ENCODE peak calls at places on chromosomes 13 and 19, in ten cellular contexts. C, F, Z, P, J, A, G, Q, X and H are unnamed samples.

GRCh38 chr13:85528578-85529215 is 270.5 kb downstream of the SLITRK6 start:
- DNase-seq in J (no peak), F (no peak), P (no peak), Q (no peak), A (no peak), C (no peak), X (no peak), G (no peak), Z (peak; percentile 74), H (no peak)

GRCh38 chr19:40348125-40348913 is at the start of the genes C19orf47 and PLD3:
- DNase-seq in X (peak; percentile 99), A (peak; percentile 100), G (peak; percentile 100), F (peak; percentile 100), Z (peak; percentile 99), C (peak; percentile 100), Q (peak; percentile 100), J (peak; percentile 100), P (peak; percentile 99), H (peak; percentile 99)

GRCh38 chr19:15779756-15780476 is 7.5 kb upstream of the OR10H5 start:
- DNase-seq in Q (peak; percentile 67), F (peak; percentile 65), C (peak; percentile 60), A (peak; percentile 89), G (peak; percentile 54), P (peak; percentile 76), Z (peak; percentile 21), X (peak; percentile 19), J (peak; percentile 86), H (no peak)

GRCh38 chr13:45747071-45747470 is 45.0 kb downstream of the CBY2 start:
- DNase-seq in G (no peak), J (no peak), Q (no peak), P (no peak), C (no peak), Z (no peak), X (no peak), A (no peak), F (no peak), H (no peak)

GRCh38 chr13:30308548-30308947 is 1.2 kb upstream of the KATNAL1 start:
- DNase-seq in F (no peak), Z (peak; percentile 28), A (no peak), C (peak; percentile 82), P (no peak), X (no peak), J (no peak), G (no peak), Q (peak; percentile 63), H (no peak)

GRCh38 chr19:13347351-13347750 is 158.9 kb downstream of the CACNA1A start:
- DNase-seq in G (no peak), Q (no peak), F (no peak), A (no peak), X (no peak), J (no peak), Z (no peak), P (no peak), C (no peak), H (no peak)

GRCh38 chr13:79861731-79862130 is 380.8 kb downstream of the NDFIP2 start:
- DNase-seq in G (no peak), A (no peak), X (no peak), F (no peak), Q (no peak), J (no peak), Z (no peak), C (no peak), P (no peak), H (no peak)

GRCh38 chr13:23344923-23345322 is 88.6 kb downstream of the SACS start:
- DNase-seq in C (no peak), Q (no peak), F (no peak), A (no peak), Z (no peak), J (no peak), G (no peak), P (no peak), X (no peak), H (no peak)

DNA sequence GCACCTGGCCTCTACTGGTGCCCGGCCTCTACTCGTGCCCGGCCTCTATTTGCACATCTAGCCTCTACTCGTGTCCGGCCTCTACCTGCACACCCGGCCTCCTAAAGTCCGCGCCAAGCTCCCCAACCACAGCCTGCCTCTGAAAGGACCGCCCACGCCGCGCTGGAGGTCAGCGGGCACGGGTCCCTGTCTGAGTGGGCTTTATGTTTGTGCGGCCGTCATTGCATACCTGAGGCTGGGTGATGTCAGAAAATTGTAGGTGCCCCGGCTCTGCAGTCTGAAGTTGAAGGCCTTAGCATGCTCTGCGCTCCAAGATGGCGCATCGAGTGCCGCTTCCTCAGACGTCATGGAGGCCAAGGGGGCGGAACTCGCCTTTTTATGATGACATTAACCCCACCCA is 1.1 kb downstream of the ZNF135 start:
- DNase-seq in F (no peak), P (no peak), A (no peak), Z (no peak), J (no peak), X (no peak), C (no peak), Q (no peak), G (no peak), H (no peak)
- H3K4me3 ChIP-seq in F (peak overlapping the region; percentile 65), P (peak overlapping the region; percentile 64), A (no peak overlapping the region), Z (no peak overlapping the region), J (peak overlapping the region; percentile 93), X (no peak overlapping the region), C (no peak overlapping the region), Q (no peak overlapping the region), G (peak overlapping the region; percentile 66), H (no peak overlapping the region)

DNA sequence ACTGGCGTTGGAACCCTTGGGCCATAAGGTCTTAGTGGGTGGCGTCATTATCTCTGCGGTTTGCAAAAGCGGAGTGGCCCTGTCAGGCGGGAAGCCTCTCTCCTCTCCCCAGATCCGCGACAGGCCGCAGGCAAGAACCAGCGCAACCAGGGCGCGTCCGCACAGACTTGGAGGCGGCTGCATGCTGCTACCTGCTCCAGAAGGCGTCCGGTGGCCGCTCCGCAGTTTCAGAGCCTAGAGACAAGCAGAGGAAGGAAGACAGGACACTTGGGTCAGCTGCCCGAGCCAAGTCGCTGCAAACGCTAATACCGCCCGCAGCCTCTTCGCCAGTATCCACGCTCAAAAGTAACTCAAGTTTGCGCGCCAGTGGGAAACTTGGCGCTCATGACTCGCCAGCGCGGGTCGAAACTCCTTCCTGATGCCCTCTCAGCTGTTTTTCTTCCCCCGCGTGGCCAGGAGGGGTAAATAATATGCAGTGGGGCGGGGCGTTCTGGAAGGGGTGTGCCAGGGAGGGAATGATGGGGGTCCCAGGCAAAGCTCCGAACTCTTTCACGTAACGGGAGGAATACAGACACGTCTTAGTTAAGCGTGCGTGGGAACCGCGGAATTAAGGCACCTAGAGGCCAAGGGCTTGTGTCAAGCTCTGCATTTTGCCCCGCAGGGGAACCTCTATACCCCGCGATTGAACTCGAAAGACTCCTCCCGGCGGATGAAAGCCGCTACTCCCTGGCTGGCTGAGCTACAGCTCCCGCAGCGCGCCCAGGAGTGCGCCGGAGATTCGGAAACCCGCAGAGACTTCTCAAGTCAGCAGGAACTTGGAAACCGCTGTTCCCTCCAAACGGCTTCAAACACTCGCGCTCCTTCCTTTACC is at the start of gene EDNRB:
- DNase-seq in J (peak; percentile 73), P (peak; percentile 56), Q (peak; percentile 55), A (peak; percentile 64), X (peak; percentile 22), Z (peak; percentile 11), F (peak; percentile 51), G (peak; percentile 31), C (peak; percentile 52), H (no peak)
- H3K4me3 ChIP-seq in J (peak within 1 kb of the TSS; percentile 71), P (peak within 1 kb of the TSS; percentile 73), Q (peak within 1 kb of the TSS; percentile 60), A (no peak within 1 kb of the TSS), X (peak within 1 kb of the TSS; percentile 27), Z (peak within 1 kb of the TSS; percentile 57), F (peak within 1 kb of the TSS; percentile 55), G (peak within 1 kb of the TSS; percentile 56), C (peak within 1 kb of the TSS; percentile 55), H (no peak within 1 kb of the TSS)

DNA sequence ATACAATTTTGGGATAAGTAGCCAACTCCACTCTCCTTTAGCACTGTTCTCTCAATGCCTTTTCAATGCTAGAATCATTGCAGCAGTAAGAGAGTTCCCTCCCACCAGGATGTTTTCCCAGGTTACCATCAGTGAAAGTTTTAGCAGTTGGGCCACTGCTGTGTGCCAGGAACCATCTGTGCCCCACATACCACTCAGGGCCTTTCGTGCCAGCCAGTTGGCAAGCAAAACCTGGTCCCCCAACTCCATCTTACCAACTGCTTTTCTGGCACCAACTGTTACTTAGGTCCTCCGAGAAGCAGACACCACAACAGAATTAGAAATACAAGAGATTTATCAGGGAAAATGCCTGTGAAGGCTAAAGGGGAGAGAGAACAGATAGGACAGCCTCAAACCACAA is 533.4 kb upstream of the NBEA start:
- DNase-seq in J (no peak), Q (no peak), P (no peak), C (no peak), G (no peak), F (no peak), A (no peak), X (no peak), Z (no peak), H (no peak)
- H3K4me3 ChIP-seq in J (no peak overlapping the region), Q (no peak overlapping the region), P (no peak overlapping the region), C (no peak overlapping the region), G (no peak overlapping the region), F (no peak overlapping the region), A (no peak overlapping the region), X (no peak overlapping the region), Z (no peak overlapping the region), H (no peak overlapping the region)

GRCh38 chr19:31214086-31214485 is 135.2 kb downstream of the TSHZ3 start:
- DNase-seq in Z (peak; percentile 100), A (peak; percentile 91), F (peak; percentile 91), P (peak; percentile 20), G (peak; percentile 59), X (peak; percentile 85), C (peak; percentile 98), Q (peak; percentile 75), J (peak; percentile 52), H (peak; percentile 83)
- H3K4me3 ChIP-seq in Z (no peak overlapping the region), A (no peak overlapping the region), F (no peak overlapping the region), P (no peak overlapping the region), G (no peak overlapping the region), X (no peak overlapping the region), C (no peak overlapping the region), Q (no peak overlapping the region), J (no peak overlapping the region), H (no peak overlapping the region)

GRCh38 chr13:110499621-110500281 is 61.8 kb downstream of the RAB20 start:
- DNase-seq in G (no peak), J (no peak), A (no peak), P (no peak), Q (no peak), F (no peak), X (no peak), Z (peak; percentile 83), C (no peak), H (no peak)
- H3K4me3 ChIP-seq in G (no peak overlapping the region), J (no peak overlapping the region), A (no peak overlapping the region), P (no peak overlapping the region), Q (no peak overlapping the region), F (no peak overlapping the region), X (no peak overlapping the region), Z (no peak overlapping the region), C (no peak overlapping the region), H (no peak overlapping the region)

GRCh38 chr19:18373892-18374629 is 11.9 kb upstream of the GDF15 start:
- DNase-seq in G (peak; percentile 95), J (peak; percentile 95), P (peak; percentile 85), Z (peak; percentile 97), C (peak; percentile 99), F (peak; percentile 93), X (peak; percentile 94), Q (peak; percentile 97), A (peak; percentile 99), H (no peak)
- H3K4me3 ChIP-seq in G (no peak overlapping the region), J (no peak overlapping the region), P (no peak overlapping the region), Z (no peak overlapping the region), C (no peak overlapping the region), F (no peak overlapping the region), X (no peak overlapping the region), Q (no peak overlapping the region), A (no peak overlapping the region), H (no peak overlapping the region)

GRCh38 chr19:30223866-30224688 is 148.1 kb upstream of the ZNF536 start:
- DNase-seq in Z (no peak), P (no peak), Q (no peak), A (no peak), G (no peak), C (no peak), X (no peak), F (no peak), J (no peak), H (no peak)
- H3K4me3 ChIP-seq in Z (peak overlapping the region; percentile 74), P (peak overlapping the region; percentile 61), Q (no peak overlapping the region), A (no peak overlapping the region), G (no peak overlapping the region), C (no peak overlapping the region), X (no peak overlapping the region), F (no peak overlapping the region), J (peak overlapping the region; percentile 58), H (no peak overlapping the region)